ENCODE peak calls at places on chromosome 22, in ten cellular contexts. W, L, I, A, K, R, P, U, Z and Y are unnamed samples.

GRCh38 chr22:39496131-39496838 is 5.8 kb upstream of the MIEF1 start:
- DNase-seq in R (peak; percentile 59), I (peak; percentile 75), Z (peak; percentile 59), P (peak; percentile 55), U (no peak), K (peak; percentile 89), A (peak; percentile 81), W (peak; percentile 58), L (peak; percentile 58), Y (no peak)

GRCh38 chr22:35313311-35314121 is 13.8 kb downstream of the TOM1 start:
- DNase-seq in K (peak; percentile 77), Z (no peak), R (no peak), I (no peak), A (peak; percentile 77), L (no peak), U (no peak), P (no peak), W (peak; percentile 62), Y (peak; percentile 26)

GRCh38 chr22:30873086-30873650 is 95.4 kb downstream of the MORC2 start:
- DNase-seq in U (no peak), P (no peak), I (no peak), R (no peak), W (no peak), K (peak; percentile 44), Z (no peak), A (no peak), L (no peak), Y (no peak)

GRCh38 chr22:33272180-33272579 is 214.0 kb upstream of the SYN3 start:
- DNase-seq in U (no peak), W (no peak), I (no peak), Z (no peak), K (no peak), P (no peak), R (no peak), L (no peak), A (no peak), Y (no peak)

GRCh38 chr22:47309476-47309875 is 547.0 kb downstream of the TBC1D22A start:
- DNase-seq in P (no peak), Z (no peak), U (no peak), K (no peak), L (no peak), W (no peak), R (no peak), A (no peak), I (no peak), Y (no peak)

GRCh38 chr22:40534379-40535188 is 101.9 kb downstream of the MRTFA start:
- DNase-seq in I (no peak), K (peak; percentile 33), L (no peak), P (no peak), A (no peak), U (no peak), Z (no peak), W (peak; percentile 59), R (no peak), Y (no peak)

GRCh38 chr22:38715176-38715764 is 9.5 kb downstream of the GTPBP1 start:
- DNase-seq in U (no peak), W (no peak), P (no peak), I (no peak), K (no peak), Z (no peak), R (no peak), L (no peak), A (no peak), Y (no peak)

GRCh38 chr22:41619979-41620645 is 731 bp downstream of the DESI1 start:
- DNase-seq in L (peak; percentile 35), I (peak; percentile 54), A (peak; percentile 44), U (no peak), R (peak; percentile 58), K (peak; percentile 82), W (peak; percentile 33), Z (peak; percentile 3), P (peak; percentile 22), Y (no peak)

GRCh38 chr22:37764622-37765021 is 43.1 kb upstream of the GCAT start:
- DNase-seq in P (no peak), U (no peak), Z (no peak), I (no peak), K (no peak), A (no peak), L (no peak), R (peak; percentile 19), W (no peak), Y (no peak)

GRCh38 chr22:17281026-17281809 is 62.0 kb upstream of the ADA2 start:
- DNase-seq in A (no peak), P (no peak), I (no peak), W (no peak), U (no peak), L (no peak), R (no peak), Z (no peak), K (peak; percentile 15), Y (no peak)

GRCh38 chr22:26713823-26714449 is 56.5 kb downstream of the MIAT start:
- DNase-seq in I (no peak), Z (no peak), R (no peak), U (no peak), P (no peak), A (no peak), K (no peak), W (no peak), L (no peak), Y (no peak)

GRCh38 chr22:50525991-50526848 is 822 bp upstream of the SCO2 start:
- DNase-seq in W (peak; percentile 73), R (peak; percentile 62), P (peak; percentile 84), K (peak; percentile 93), L (peak; percentile 78), U (peak; percentile 92), Z (peak; percentile 75), A (peak; percentile 88), I (peak; percentile 79), Y (no peak)

GRCh38 chr22:41603873-41604332 is 14.3 kb upstream of the PMM1 start:
- DNase-seq in P (peak; percentile 55), I (no peak), U (no peak), R (no peak), Z (no peak), W (no peak), K (no peak), A (no peak), L (peak; percentile 55), Y (no peak)